ENCODE peak calls at places on chromosomes 13 and 19, in eight cellular contexts. L, J, Z, D, C, B, T and U are unnamed samples.

GRCh38 chr13:67515895-67516294 is 285.8 kb upstream of the PCDH9 start:
- DNase-seq in L (no peak), Z (no peak), D (no peak), T (no peak), J (no peak), C (no peak), B (no peak), U (no peak)

GRCh38 chr13:69856331-69856730 is 251.3 kb upstream of the ATXN8OS start:
- DNase-seq in B (no peak), Z (no peak), T (no peak), J (no peak), C (no peak), D (no peak), L (no peak), U (no peak)

GRCh38 chr19:42178791-42179500 is 38.5 kb downstream of the DEDD2 start:
- DNase-seq in B (peak; percentile 28), L (no peak), Z (no peak), J (no peak), T (no peak), D (peak; percentile 71), C (peak; percentile 14), U (no peak)

GRCh38 chr19:16001481-16002312 is 52.9 kb downstream of the OR10H4 start:
- DNase-seq in D (no peak), J (peak; percentile 84), T (no peak), B (peak; percentile 29), C (no peak), Z (no peak), L (no peak), U (no peak)

GRCh38 chr19:58361900-58362271 is 665 bp downstream of the ZNF497 start:
- DNase-seq in B (peak; percentile 69), J (no peak), C (no peak), D (no peak), Z (no peak), L (peak; percentile 53), T (peak; percentile 43), U (no peak)

GRCh38 chr13:76387561-76387960 is 498.6 kb downstream of the KCTD12 start:
- DNase-seq in L (no peak), C (no peak), J (no peak), D (no peak), T (no peak), Z (no peak), B (no peak), U (no peak)

GRCh38 chr13:42211704-42212103 is 60.2 kb upstream of the AKAP11 start:
- DNase-seq in T (no peak), D (no peak), J (no peak), B (no peak), C (no peak), Z (no peak), L (no peak), U (no peak)

GRCh38 chr19:29966594-29967249 is 24.7 kb downstream of the URI1 start:
- DNase-seq in L (no peak), J (no peak), T (no peak), B (peak; percentile 31), D (no peak), C (peak; percentile 0), Z (no peak), U (no peak)

GRCh38 chr13:33090755-33091454 is 74.7 kb downstream of the KL start:
- DNase-seq in L (no peak), D (no peak), J (no peak), B (peak; percentile 69), T (no peak), C (no peak), Z (no peak), U (no peak)

GRCh38 chr13:48542581-48543341 is 9.9 kb upstream of the RCBTB2 start:
- DNase-seq in L (peak; percentile 20), D (peak; percentile 52), J (peak; percentile 51), B (peak; percentile 68), Z (no peak), T (peak; percentile 27), C (peak; percentile 36), U (peak; percentile 70)

GRCh38 chr19:56566904-56567273 is 379 bp upstream of the ZNF470 start:
- DNase-seq in D (peak; percentile 49), L (peak; percentile 16), B (peak; percentile 55), J (peak; percentile 19), Z (peak; percentile 2), T (peak; percentile 50), C (no peak), U (no peak)

GRCh38 chr19:23996549-23996948 is 81.9 kb downstream of the ZNF726 start:
- DNase-seq in D (peak; percentile 28), Z (no peak), B (peak; percentile 12), T (no peak), J (no peak), C (no peak), L (no peak), U (no peak)

GRCh38 chr19:48297975-48298374 is 27.4 kb upstream of the EMP3 start:
- DNase-seq in J (no peak), L (no peak), D (no peak), Z (no peak), B (no peak), T (no peak), C (no peak), U (no peak)

GRCh38 chr13:98371624-98372023 is 194.6 kb upstream of the RNF113B start:
- DNase-seq in T (no peak), L (no peak), C (no peak), Z (no peak), J (no peak), B (no peak), D (no peak), U (no peak)

GRCh38 chr13:46160474-46161066 is 21.4 kb downstream of the LCP1 start:
- DNase-seq in L (no peak), Z (no peak), C (peak; percentile 36), T (no peak), D (no peak), J (no peak), B (peak; percentile 82), U (no peak)

GRCh38 chr19:10683582-10683981 is 17.7 kb upstream of the QTRT1 start:
- DNase-seq in D (no peak), B (no peak), Z (no peak), L (no peak), C (no peak), T (no peak), J (no peak), U (no peak)

GRCh38 chr13:19586904-19587634 is 25.7 kb upstream of the TPTE2 start:
- DNase-seq in L (no peak), Z (peak; percentile 56), C (no peak), T (peak; percentile 31), J (peak; percentile 11), D (no peak), B (peak; percentile 18), U (no peak)

GRCh38 chr19:4556574-4557185 is 2.8 kb downstream of the SEMA6B start:
- DNase-seq in D (peak; percentile 92), T (peak; percentile 53), C (no peak), J (no peak), B (peak; percentile 90), L (peak; percentile 60), Z (no peak), U (no peak)

GRCh38 chr19:56838930-56839664 is 1.4 kb downstream of the PEG3 start:
- DNase-seq in D (no peak), Z (no peak), C (no peak), J (peak; percentile 96), L (no peak), T (peak; percentile 99), B (peak; percentile 44), U (no peak)

GRCh38 chr13:75647126-75647784 is 11.1 kb downstream of the LMO7 start:
- DNase-seq in T (no peak), Z (no peak), L (no peak), J (no peak), C (no peak), D (no peak), B (no peak), U (no peak)

GRCh38 chr13:99907627-99908026 is 63.9 kb downstream of the ZIC5 start:
- DNase-seq in L (no peak), C (no peak), D (no peak), B (no peak), J (no peak), T (no peak), Z (no peak), U (no peak)

GRCh38 chr19:871446-872265 is 12.2 kb downstream of the CFD start:
- DNase-seq in J (no peak), L (no peak), T (no peak), C (no peak), B (no peak), Z (no peak), D (peak; percentile 77), U (no peak)

GRCh38 chr19:22144394-22144793 is 52.4 kb downstream of the ZNF676 start:
- DNase-seq in L (no peak), T (no peak), C (no peak), D (no peak), Z (no peak), J (no peak), B (peak; percentile 36), U (no peak)

GRCh38 chr19:17837972-17838371 is 9.8 kb downstream of the JAK3 start:
- DNase-seq in Z (no peak), T (no peak), D (no peak), L (no peak), J (no peak), B (no peak), C (no peak), U (no peak)

GRCh38 chr13:113552079-113552478 is 32.5 kb upstream of the TFDP1 start:
- DNase-seq in L (no peak), B (no peak), C (no peak), T (no peak), J (no peak), D (peak; percentile 22), Z (no peak), U (no peak)

GRCh38 chr13:44730099-44730498 is 154.0 kb upstream of the TSC22D1 start:
- DNase-seq in D (no peak), L (no peak), B (peak; percentile 15), T (no peak), C (no peak), J (no peak), Z (no peak), U (no peak)

GRCh38 chr19:1170938-1171754 is 2.9 kb downstream of the SBNO2 start:
- DNase-seq in C (no peak), D (no peak), T (peak; percentile 31), J (no peak), Z (no peak), B (no peak), L (no peak), U (no peak)

GRCh38 chr13:79432992-79433391 is 26.9 kb upstream of the RBM26 start:
- DNase-seq in T (no peak), B (no peak), J (no peak), D (no peak), Z (no peak), L (no peak), C (no peak), U (no peak)

GRCh38 chr13:46624353-46624752 is 71.4 kb downstream of the LRCH1 start:
- DNase-seq in T (no peak), C (no peak), Z (no peak), J (no peak), B (no peak), D (no peak), L (no peak), U (no peak)

GRCh38 chr13:74528751-74529513 is 394.7 kb upstream of the KLF12 start:
- DNase-seq in T (no peak), L (no peak), C (no peak), B (no peak), J (no peak), Z (no peak), D (no peak), U (no peak)